ENCODE peak calls at places on chromosomes 3 and 15, in four cellular contexts. K is occipital lobe, M is EH, G is RWPE1. N is an unnamed sample.

GRCh38 chr15:30984542-30984941 is 6.9 kb downstream of the MTMR10 start:
- DNase-seq in K (no peak), G (no peak), M (peak), N (no peak)

GRCh38 chr3:123348471-123349200 is 100.3 kb downstream of the ADCY5 start:
- DNase-seq in K (no peak), M (no peak), G (no peak), N (no peak)

GRCh38 chr3:42654331-42655201 is 1.1 kb downstream of the ZBTB47 start:
- DNase-seq in G (no peak), K (peak), M (peak), N (no peak)

GRCh38 chr3:125032683-125033082 is 23.1 kb downstream of the HEG1 start:
- DNase-seq in M (no peak), G (no peak), K (no peak), N (no peak)

GRCh38 chr15:99502182-99502581 is 63.6 kb upstream of the MEF2A start:
- DNase-seq in K (no peak), M (no peak), G (no peak), N (no peak)

GRCh38 chr15:101043011-101043410 is 123.9 kb downstream of the LRRK1 start:
- DNase-seq in M (no peak), K (no peak), G (no peak), N (no peak)

GRCh38 chr3:77931272-77932009 is 891.5 kb downstream of the ROBO2 start:
- DNase-seq in K (no peak), G (no peak), M (no peak), N (no peak)

GRCh38 chr3:49006591-49007067 is 562 bp upstream of the WDR6 start:
- DNase-seq in M (peak), K (no peak), G (no peak), N (no peak)

GRCh38 chr3:195001261-195001660 is 269.7 kb downstream of the XXYLT1 start:
- DNase-seq in K (no peak), G (no peak), M (no peak), N (no peak)

GRCh38 chr15:62940755-62941361 is 101.7 kb upstream of the TPM1 start:
- DNase-seq in G (peak), K (peak), M (peak), N (no peak)

GRCh38 chr3:80142714-80143113 is 374.9 kb upstream of the ROBO1 start:
- DNase-seq in K (no peak), M (no peak), G (no peak), N (no peak)

GRCh38 chr3:53161345-53161819 is 373 bp downstream of the PRKCD start:
- DNase-seq in M (peak), G (peak), K (no peak), N (no peak)

GRCh38 chr15:41894791-41895463 is 1.1 kb upstream of the SPTBN5 start:
- DNase-seq in M (peak), G (peak), K (peak), N (peak)

GRCh38 chr3:152474585-152474984 is 205.9 kb downstream of the MBNL1 start:
- DNase-seq in G (peak), K (no peak), M (peak), N (no peak)

GRCh38 chr3:117160176-117160575 is 450.6 kb downstream of the TUSC7 start:
- DNase-seq in M (no peak), G (no peak), K (no peak), N (no peak)

GRCh38 chr3:58621086-58621830 is 44.1 kb upstream of the FAM107A start:
- DNase-seq in G (no peak), K (no peak), M (no peak), N (no peak)

GRCh38 chr3:52495096-52495495 is at the start of gene STAB1:
- DNase-seq in G (no peak), K (no peak), M (no peak), N (no peak)

GRCh38 chr3:167740961-167741587 is 5.6 kb downstream of the SERPINI1 start:
- DNase-seq in K (peak), G (no peak), M (peak), N (peak)

GRCh38 chr15:59199775-59200465 is 6.7 kb upstream of the LDHAL6B start:
- DNase-seq in K (no peak), M (peak), G (peak), N (no peak)

GRCh38 chr3:117587416-117587815 is 877.8 kb downstream of the TUSC7 start:
- DNase-seq in M (no peak), G (no peak), K (no peak), N (no peak)

GRCh38 chr3:127667119-127667681 is 5.6 kb upstream of the ABTB1 start:
- DNase-seq in G (no peak), M (no peak), K (no peak), N (no peak)

GRCh38 chr15:42725331-42725903 is 11.5 kb downstream of the CDAN1 start:
- DNase-seq in G (no peak), M (no peak), K (no peak), N (no peak)

GRCh38 chr15:45133561-45133920 is 3.7 kb downstream of the DUOX1 start:
- DNase-seq in K (no peak), M (no peak), G (no peak), N (no peak)

GRCh38 chr3:8938021-8938420 is 25.3 kb downstream of the RAD18 start:
- DNase-seq in G (no peak), M (peak), K (no peak), N (no peak)

GRCh38 chr3:146589899-146590508 is 15.1 kb downstream of the PLSCR5 start:
- DNase-seq in M (peak), G (peak), K (no peak), N (no peak)

GRCh38 chr3:172553526-172554252 is 30.5 kb upstream of the TNFSF10 start:
- DNase-seq in M (no peak), G (no peak), K (no peak), N (no peak)

N was measured in stimulated activated naive CD4-positive, alpha-beta T cell.